ENCODE peak calls at places on chromosomes 3 and 15, in five cellular contexts. M, N, P, T and F are unnamed samples.

GRCh38 chr3:39435006-39435748 is 28.7 kb downstream of the RPSA start:
- DNase-seq in P (no peak), N (no peak), M (no peak), T (no peak), F (no peak)

GRCh38 chr15:96553006-96553405 is 222.5 kb downstream of the NR2F2 start:
- DNase-seq in T (no peak), N (no peak), P (peak), M (no peak), F (peak)

GRCh38 chr15:99729920-99730319 is 3.3 kb downstream of the LYSMD4 start:
- DNase-seq in N (peak), M (no peak), P (peak), T (no peak), F (peak)

GRCh38 chr15:90924375-90924774 is 8.0 kb downstream of the HDDC3 start:
- DNase-seq in P (no peak), M (no peak), N (no peak), T (no peak), F (no peak)

GRCh38 chr15:36479200-36479896 is 100.1 kb upstream of the CDIN1 start:
- DNase-seq in P (no peak), N (no peak), M (no peak), T (no peak), F (peak)

GRCh38 chr3:101857279-101857678 is 8.0 kb downstream of the NFKBIZ start:
- DNase-seq in N (no peak), M (no peak), T (no peak), P (no peak), F (no peak)

GRCh38 chr3:184591789-184592188 is 30.2 kb downstream of the EPHB3 start:
- DNase-seq in P (no peak), N (no peak), T (no peak), M (no peak), F (no peak)

GRCh38 chr3:178445139-178445538 is 91.1 kb upstream of the KCNMB2 start:
- DNase-seq in T (no peak), P (no peak), N (no peak), M (no peak), F (no peak)

GRCh38 chr15:98231696-98232440 is 271.4 kb downstream of the ARRDC4 start:
- DNase-seq in T (no peak), M (no peak), P (peak), N (no peak), F (peak)

GRCh38 chr3:185552358-185552877 is at the start of gene LIPH:
- DNase-seq in N (no peak), M (no peak), T (no peak), P (peak), F (peak)

GRCh38 chr3:101224739-101225138 is 95.6 kb downstream of the IMPG2 start:
- DNase-seq in N (no peak), P (no peak), T (no peak), M (no peak), F (no peak)

GRCh38 chr15:55407631-55407948 is 569 bp downstream of the CCPG1 start:
- DNase-seq in N (peak), P (peak), M (no peak), T (no peak), F (peak)

GRCh38 chr15:61530769-61531168 is 301.7 kb upstream of the RORA start:
- DNase-seq in P (no peak), T (no peak), N (no peak), M (no peak), F (peak)

GRCh38 chr15:42138411-42138810 is 18.0 kb downstream of the PLA2G4F start:
- DNase-seq in M (no peak), P (no peak), T (peak), N (no peak), F (no peak)

GRCh38 chr3:151047636-151048035 is 37.8 kb upstream of the MED12L start:
- DNase-seq in P (peak), M (no peak), N (no peak), T (peak), F (peak)

GRCh38 chr3:183158552-183159006 is 4.0 kb downstream of the LAMP3 start:
- DNase-seq in M (no peak), P (peak), T (no peak), N (no peak), F (peak)

GRCh38 chr3:72163809-72164634 is 379.1 kb upstream of the PROK2 start:
- DNase-seq in M (no peak), N (no peak), T (no peak), P (no peak), F (no peak)

GRCh38 chr3:124663690-124664089 is 66.6 kb upstream of the UMPS start:
- DNase-seq in N (no peak), M (no peak), P (peak), T (no peak), F (peak)

GRCh38 chr3:12224181-12225147 is 64.4 kb upstream of the PPARG start:
- DNase-seq in N (no peak), P (peak), M (no peak), T (peak), F (peak)

GRCh38 chr3:159260049-159260662 is 458.3 kb downstream of the MFSD1 start:
- DNase-seq in N (peak), T (peak), M (no peak), P (peak), F (peak)

GRCh38 chr3:33131328-33132018 is 17.7 kb downstream of the CRTAP start:
- DNase-seq in T (peak), P (peak), N (peak), M (peak), F (peak)

GRCh38 chr3:58490860-58491501 is 915 bp upstream of the KCTD6 start:
- DNase-seq in P (no peak), T (no peak), N (no peak), M (no peak), F (no peak)

GRCh38 chr3:169664034-169664820 is 715 bp upstream of the MECOM start:
- DNase-seq in P (no peak), N (no peak), M (no peak), T (no peak), F (no peak)

GRCh38 chr3:102225407-102226132 is 209.2 kb upstream of the ZPLD1 start:
- DNase-seq in P (peak), M (no peak), T (no peak), N (no peak), F (peak)

GRCh38 chr3:46674031-46674592 is 19.4 kb downstream of the ALS2CL start:
- DNase-seq in P (no peak), M (no peak), T (peak), N (no peak), F (no peak)

GRCh38 chr15:32098033-32098432 is 67.7 kb downstream of the CHRNA7 start:
- DNase-seq in P (no peak), N (no peak), M (no peak), T (no peak), F (no peak)

GRCh38 chr3:64489361-64490044 is 198.3 kb downstream of the ADAMTS9 start:
- DNase-seq in M (no peak), P (no peak), N (no peak), T (peak), F (no peak)

GRCh38 chr15:64092075-64092820 is 1.4 kb downstream of the CIAO2A start:
- DNase-seq in M (peak), P (no peak), T (no peak), N (no peak), F (no peak)

GRCh38 chr15:66045542-66045941 is 176.3 kb downstream of the RAB11A start:
- DNase-seq in P (no peak), M (no peak), T (no peak), N (no peak), F (no peak)

GRCh38 chr3:69403406-69403934 is 17.6 kb upstream of the FRMD4B start:
- DNase-seq in M (no peak), N (no peak), T (no peak), P (no peak), F (no peak)

GRCh38 chr15:59725172-59725486 is 36.0 kb upstream of the BNIP2 start:
- DNase-seq in N (no peak), P (no peak), M (no peak), T (no peak), F (no peak)

GRCh38 chr15:59723686-59724336 is 34.7 kb upstream of the BNIP2 start:
- DNase-seq in N (no peak), T (no peak), P (no peak), M (no peak), F (no peak)

GRCh38 chr15:59722451-59722850 is 33.3 kb upstream of the BNIP2 start:
- DNase-seq in N (no peak), M (no peak), T (no peak), P (no peak), F (no peak)

GRCh38 chr15:59722032-59722431 is 32.9 kb upstream of the BNIP2 start:
- DNase-seq in M (no peak), N (no peak), T (no peak), P (no peak), F (no peak)
- H3K4me3 ChIP-seq in M (no peak), N (no peak), T (no peak), P (no peak), F (no peak)

GRCh38 chr3:133887075-133887950 is 8.4 kb downstream of the RAB6B start:
- DNase-seq in P (no peak), N (no peak), T (no peak), M (no peak), F (no peak)

GRCh38 chr3:133886031-133886722 is 9.5 kb downstream of the RAB6B start:
- DNase-seq in N (no peak), T (no peak), P (no peak), M (no peak), F (no peak)

GRCh38 chr3:133888739-133889340 is 6.8 kb downstream of the RAB6B start:
- DNase-seq in M (no peak), P (no peak), T (no peak), N (no peak), F (no peak)

GRCh38 chr3:133890037-133890436 is 5.6 kb downstream of the RAB6B start:
- DNase-seq in T (no peak), N (no peak), P (no peak), M (no peak), F (no peak)

DNA sequence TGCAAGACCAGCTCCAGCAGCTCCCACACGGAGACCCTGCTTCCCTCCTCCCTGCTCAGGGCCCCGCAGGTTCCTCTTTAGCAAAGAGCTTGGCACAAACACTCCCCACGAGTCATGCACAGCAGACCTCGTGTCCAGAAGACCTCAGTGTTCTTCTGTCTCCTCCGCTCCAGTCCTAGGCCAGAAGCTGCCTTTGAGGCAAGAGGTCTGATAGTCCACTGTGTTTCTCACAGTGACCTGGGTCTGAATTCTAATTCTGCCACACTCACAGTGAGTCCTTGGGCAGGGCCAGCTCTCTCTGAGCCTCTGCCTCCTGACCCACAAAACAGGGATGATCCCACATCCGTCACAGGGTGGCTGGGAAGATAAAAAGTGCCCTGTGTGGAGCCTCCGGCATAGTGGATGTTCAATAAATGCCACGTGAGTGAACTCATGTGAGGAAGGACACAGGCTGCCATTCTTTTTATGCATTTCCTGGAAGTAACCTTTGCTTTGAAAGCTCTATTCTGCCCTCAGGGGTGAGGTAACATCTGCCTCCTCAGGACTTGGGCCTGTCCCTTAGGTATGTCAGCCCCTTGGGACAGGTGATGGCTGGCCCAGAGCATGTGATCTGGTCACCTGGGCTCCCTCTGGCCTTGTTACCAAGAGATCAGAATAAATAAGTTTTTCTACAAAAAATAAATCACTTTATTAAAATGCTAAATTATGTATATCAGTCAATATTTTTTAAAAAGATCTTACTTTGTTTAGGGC is 7.6 kb downstream of the RAB6B start:
- DNase-seq in P (no peak), T (no peak), N (no peak), M (no peak), F (peak)
- H3K4me3 ChIP-seq in P (no peak), T (no peak), N (no peak), M (no peak), F (no peak)

GRCh38 chr15:93296786-93297500 is 207.9 kb upstream of the RGMA start:
- DNase-seq in P (no peak), T (no peak), N (no peak), M (no peak), F (no peak)
- H3K4me3 ChIP-seq in P (no peak), T (no peak), N (no peak), M (no peak), F (no peak)

DNA sequence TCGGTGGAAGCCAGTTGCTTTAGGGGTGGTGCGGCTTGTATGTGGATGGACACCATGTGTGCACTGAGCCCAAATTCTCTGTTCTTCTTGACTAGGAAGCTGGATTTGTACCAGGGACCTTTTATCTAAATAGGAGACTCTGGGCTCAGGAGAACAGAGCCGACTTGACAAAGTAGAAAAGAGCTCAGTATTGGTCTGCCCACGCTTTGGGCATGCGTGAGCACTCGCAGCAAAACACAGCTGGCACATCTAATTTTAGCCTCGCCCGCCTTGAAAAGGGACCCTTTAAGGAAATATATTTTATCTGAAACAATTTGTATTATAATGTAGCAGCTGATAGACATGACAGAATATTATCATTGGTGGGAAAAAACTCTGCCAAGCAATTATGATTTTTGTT is 1.0 kb upstream of the RBMS3 start:
- DNase-seq in M (no peak), T (no peak), N (no peak), P (no peak), F (peak)
- H3K4me3 ChIP-seq in M (no peak), T (no peak), N (no peak), P (peak), F (peak)